ENCODE peak calls at places on chromosomes 7 and 10, in nine cellular contexts. U is iPS DF 6.9; H is tibial artery; Z is lung; V is heart left ventricle; Y is stomach; Q is tibial nerve; D is mammary epithelial cell; G is CD8-positive, alpha-beta memory T cell. L is an unnamed sample.

GRCh38 chr7:5595545-5596045 is 172.0 kb upstream of the TNRC18 start:
- DNase-seq in Q (no peak), U (no peak), V (no peak), Z (no peak), G (no peak), D (peak; percentile 78), Y (no peak), H (peak; percentile 30), L (no peak)

GRCh38 chr7:36286241-36286640 is 103.4 kb upstream of the ANLN start:
- DNase-seq in Y (no peak), Q (no peak), D (no peak), Z (no peak), U (no peak), H (no peak), V (no peak), G (peak; percentile 50), L (no peak)

GRCh38 chr10:50554995-50555568 is 68.7 kb downstream of the SGMS1 start:
- DNase-seq in V (no peak), U (no peak), G (no peak), H (no peak), D (no peak), Q (no peak), Y (no peak), Z (no peak), L (no peak)

GRCh38 chr10:6647811-6648526 is 67.9 kb upstream of the PRKCQ start:
- DNase-seq in H (no peak), Q (peak; percentile 23), U (peak; percentile 81), D (peak; percentile 43), Z (peak; percentile 44), Y (peak; percentile 54), V (no peak), G (peak; percentile 60), L (no peak)

GRCh38 chr7:76396039-76396732 is 13.3 kb downstream of the SSC4D start:
- DNase-seq in U (peak; percentile 60), D (no peak), H (no peak), Z (no peak), Q (no peak), V (no peak), G (no peak), Y (no peak), L (no peak)

GRCh38 chr7:66182920-66183319 is 22.2 kb upstream of the TPST1 start:
- DNase-seq in Q (no peak), Y (no peak), D (no peak), G (no peak), Z (peak; percentile 68), U (no peak), V (no peak), H (no peak), L (no peak)

GRCh38 chr7:158247758-158248487 is 339.7 kb downstream of the PTPRN2 start:
- DNase-seq in U (no peak), V (no peak), H (no peak), Y (peak; percentile 20), G (no peak), Q (no peak), Z (no peak), D (no peak), L (no peak)

GRCh38 chr7:1844336-1844955 is 174.4 kb downstream of the ELFN1 start:
- DNase-seq in Q (no peak), H (no peak), Z (no peak), V (peak; percentile 52), D (no peak), G (no peak), Y (no peak), U (no peak), L (no peak)

GRCh38 chr7:129066290-129067131 is 11.6 kb upstream of the TNPO3 start:
- DNase-seq in G (no peak), Q (no peak), V (no peak), D (peak; percentile 68), Y (no peak), Z (no peak), H (no peak), U (no peak), L (peak; percentile 56)

GRCh38 chr7:115306541-115306940 is 384.6 kb downstream of the MDFIC start:
- DNase-seq in U (no peak), Q (no peak), G (no peak), D (no peak), Y (no peak), V (no peak), Z (no peak), H (no peak), L (no peak)

GRCh38 chr7:1710936-1711335 is 40.9 kb downstream of the ELFN1 start:
- DNase-seq in Y (no peak), G (no peak), H (no peak), Q (no peak), Z (no peak), V (peak; percentile 18), U (no peak), D (no peak), L (no peak)

GRCh38 chr7:19392246-19392645 is 247.0 kb upstream of the FERD3L start:
- DNase-seq in Z (no peak), H (no peak), Q (no peak), G (no peak), U (no peak), V (no peak), Y (no peak), D (peak; percentile 64), L (peak; percentile 53)

GRCh38 chr7:134891262-134892001 is 94.9 kb upstream of the AGBL3 start:
- DNase-seq in U (no peak), Y (peak; percentile 38), H (peak; percentile 90), V (peak; percentile 88), G (no peak), Z (peak; percentile 61), D (peak; percentile 98), Q (peak; percentile 87), L (peak; percentile 86)
- H3K36me3 ChIP-seq in U (no peaks in the 10 kb centered on the region), Y (no peaks in the 10 kb centered on the region), H (peaks cover 6% of the 10 kb centered on the region), V (peaks cover 16% of the 10 kb centered on the region), G (no peaks in the 10 kb centered on the region), Z (no peaks in the 10 kb centered on the region), D (peaks cover 2% of the 10 kb centered on the region), Q (no peaks in the 10 kb centered on the region), L (no peaks in the 10 kb centered on the region)

DNA sequence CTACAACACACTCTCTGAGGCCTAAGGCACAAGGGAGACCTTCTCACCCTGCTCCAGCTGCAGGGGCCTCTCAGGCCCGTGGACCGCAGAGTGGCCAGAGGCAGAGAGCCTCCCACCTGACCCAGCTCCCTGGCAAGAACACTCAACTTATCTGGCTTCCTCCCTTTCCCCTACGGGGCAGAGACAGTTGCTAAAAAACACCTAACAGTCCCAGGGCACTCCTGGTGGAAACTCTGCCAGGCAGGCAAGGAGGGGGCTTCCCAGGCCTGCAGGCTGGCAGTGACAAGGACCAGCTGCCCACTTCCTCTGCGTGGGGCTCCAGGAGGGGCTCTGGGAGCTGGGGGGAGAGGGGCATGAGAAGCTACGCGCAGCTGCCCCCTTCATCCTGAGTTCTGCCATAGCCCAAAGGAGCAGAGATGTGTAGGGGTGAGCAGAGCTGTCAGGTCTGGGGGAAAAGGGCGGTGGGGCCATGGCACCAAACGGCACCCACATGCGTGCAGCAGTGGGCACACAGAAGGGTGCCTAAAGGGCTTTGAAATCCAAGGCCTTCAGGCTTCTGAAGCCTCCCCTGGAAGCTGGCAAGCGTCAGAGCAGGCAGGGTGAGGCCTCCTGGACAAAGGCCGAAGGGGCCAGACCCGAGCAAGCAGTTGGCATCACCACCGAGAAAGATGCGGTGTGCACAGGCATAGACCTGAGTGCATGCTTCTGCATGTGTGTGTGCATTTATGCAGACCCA is 14.5 kb downstream of the SPOCK2 start:
- DNase-seq in Y (no peak), Z (no peak), H (no peak), G (no peak), U (no peak), D (no peak), V (peak; percentile 48), Q (no peak), L (no peak)
- H3K36me3 ChIP-seq in Y (no peaks in the 10 kb centered on the region), Z (peaks cover 7% of the 10 kb centered on the region), H (no peaks in the 10 kb centered on the region), G (peaks cover 62% of the 10 kb centered on the region), U (no peaks in the 10 kb centered on the region), D (no peaks in the 10 kb centered on the region), V (no peaks in the 10 kb centered on the region), Q (no peaks in the 10 kb centered on the region), L (no peaks in the 10 kb centered on the region)

GRCh38 chr10:29966269-29966668 is 93.1 kb downstream of the JCAD start:
- DNase-seq in Y (no peak), H (no peak), Z (no peak), G (no peak), V (no peak), U (no peak), D (no peak), Q (no peak), L (no peak)
- H3K36me3 ChIP-seq in Y (no peaks in the 10 kb centered on the region), H (no peaks in the 10 kb centered on the region), Z (no peaks in the 10 kb centered on the region), G (no peaks in the 10 kb centered on the region), V (no peaks in the 10 kb centered on the region), U (no peaks in the 10 kb centered on the region), D (no peaks in the 10 kb centered on the region), Q (no peaks in the 10 kb centered on the region), L (no peaks in the 10 kb centered on the region)

GRCh38 chr10:77811831-77812430 is 114.6 kb downstream of the DLG5 start:
- DNase-seq in Q (no peak), Z (no peak), H (no peak), D (no peak), Y (no peak), G (no peak), V (peak; percentile 48), U (no peak), L (no peak)
- H3K36me3 ChIP-seq in Q (peaks cover 6% of the 10 kb centered on the region), Z (peaks cover 62% of the 10 kb centered on the region), H (peaks cover 87% of the 10 kb centered on the region), D (peaks cover 38% of the 10 kb centered on the region), Y (peaks cover 83% of the 10 kb centered on the region), G (no peaks in the 10 kb centered on the region), V (peaks cover 92% of the 10 kb centered on the region), U (peaks cover 35% of the 10 kb centered on the region), L (peaks cover 2% of the 10 kb centered on the region)